ENCODE peak calls at places on chromosomes 4 and X, in four cellular contexts. H is astrocyte, O is fibroblast of mammary gland, J is heart left ventricle. C is an unnamed sample.

GRCh38 chrX:99603076-99603814 is 806.8 kb downstream of the PCDH19 start:
- DNase-seq in H (no peak), O (no peak), J (no peak), C (no peak)

GRCh38 chr4:112910109-112910736 is 139.2 kb upstream of the ANK2 start:
- DNase-seq in H (peak), O (peak), J (no peak), C (peak)

GRCh38 chr4:138975225-138975624 is 40.4 kb upstream of the NOCT start:
- DNase-seq in H (no peak), O (no peak), J (no peak), C (no peak)

GRCh38 chr4:11722218-11722617 is 293.5 kb upstream of the HS3ST1 start:
- DNase-seq in H (no peak), O (no peak), J (no peak), C (no peak)

GRCh38 chrX:44474410-44474809 is 68.2 kb downstream of the FUNDC1 start:
- DNase-seq in H (peak), O (peak), J (no peak), C (peak)

GRCh38 chrX:150324919-150325318 is 38.2 kb upstream of the MAMLD1 start:
- DNase-seq in H (no peak), O (no peak), J (no peak), C (no peak)

GRCh38 chr4:155854597-155855226 is 11.4 kb downstream of the ASIC5 start:
- DNase-seq in H (peak), O (peak), J (no peak), C (peak)

GRCh38 chr4:151415978-151416377 is 7.0 kb downstream of the FHIP1A start:
- DNase-seq in H (peak), O (peak), J (no peak), C (peak)

GRCh38 chr4:180947421-180947820 is 1295.8 kb upstream of the TENM3 start:
- DNase-seq in H (peak), O (peak), J (no peak), C (no peak)

GRCh38 chrX:66760648-66761047 is 121.8 kb upstream of the EDA2R start:
- DNase-seq in H (no peak), O (peak), J (no peak), C (peak)

GRCh38 chr4:54017974-54018373 is 46.4 kb downstream of the CHIC2 start:
- DNase-seq in H (no peak), O (no peak), J (no peak), C (no peak)

GRCh38 chr4:139658185-139658584 is 7.4 kb upstream of the MGST2 start:
- DNase-seq in H (no peak), O (no peak), J (no peak), C (no peak)

GRCh38 chr4:112170451-112170993 is 25.3 kb downstream of the FAM241A start:
- DNase-seq in H (peak), O (peak), J (no peak), C (peak)

GRCh38 chrX:107507093-107507743 is 57.8 kb downstream of the FRMPD3 start:
- DNase-seq in H (no peak), O (no peak), J (no peak), C (no peak)
- H3K4me3 ChIP-seq in H (no peak), O (no peak), J (no peak), C (no peak)

GRCh38 chr4:153426207-153426886 is 39.8 kb upstream of the TMEM131L start:
- DNase-seq in H (no peak), O (no peak), J (no peak), C (no peak)

GRCh38 chr4:153427363-153428071 is 38.6 kb upstream of the TMEM131L start:
- DNase-seq in H (peak), O (peak), J (no peak), C (no peak)

GRCh38 chr4:153432971-153433752 is 33.0 kb upstream of the TMEM131L start:
- DNase-seq in H (peak), O (peak), J (peak), C (peak)

GRCh38 chr4:153433753-153434105 is 32.4 kb upstream of the TMEM131L start:
- DNase-seq in H (no peak), O (no peak), J (no peak), C (no peak)

GRCh38 chr4:153428816-153429592 is 37.2 kb upstream of the TMEM131L start:
- DNase-seq in H (no peak), O (no peak), J (no peak), C (peak)
- H3K4me3 ChIP-seq in H (no peak), O (no peak), J (no peak), C (no peak)

DNA sequence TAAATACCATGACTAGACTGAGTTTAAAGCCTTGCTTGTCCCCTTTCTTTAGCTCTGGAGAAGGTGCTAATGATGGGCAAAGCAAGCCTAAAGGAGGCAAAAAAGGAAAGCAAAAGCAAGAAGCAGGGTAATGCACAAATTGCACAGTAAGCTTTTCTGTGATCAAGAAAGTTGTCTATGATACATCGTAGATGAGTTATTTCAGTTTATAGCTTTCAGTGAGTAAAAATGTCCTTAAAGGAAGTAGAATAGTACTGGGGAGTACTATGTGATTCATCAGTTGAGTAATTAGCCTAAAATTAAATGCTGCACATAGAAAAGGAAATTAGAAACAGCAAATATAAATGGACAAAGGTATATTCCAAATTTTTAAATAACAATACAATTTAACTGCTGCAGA is 50.2 kb upstream of the PDE5A start:
- DNase-seq in H (peak), O (peak), J (no peak), C (no peak)
- H3K4me3 ChIP-seq in H (no peak), O (no peak), J (no peak), C (no peak)

GRCh38 chrX:109774136-109774535 is 41.1 kb upstream of the ACSL4 start:
- DNase-seq in H (no peak), O (peak), J (no peak), C (no peak)
- H3K4me3 ChIP-seq in H (no peak), O (no peak), J (no peak), C (no peak)

DNA sequence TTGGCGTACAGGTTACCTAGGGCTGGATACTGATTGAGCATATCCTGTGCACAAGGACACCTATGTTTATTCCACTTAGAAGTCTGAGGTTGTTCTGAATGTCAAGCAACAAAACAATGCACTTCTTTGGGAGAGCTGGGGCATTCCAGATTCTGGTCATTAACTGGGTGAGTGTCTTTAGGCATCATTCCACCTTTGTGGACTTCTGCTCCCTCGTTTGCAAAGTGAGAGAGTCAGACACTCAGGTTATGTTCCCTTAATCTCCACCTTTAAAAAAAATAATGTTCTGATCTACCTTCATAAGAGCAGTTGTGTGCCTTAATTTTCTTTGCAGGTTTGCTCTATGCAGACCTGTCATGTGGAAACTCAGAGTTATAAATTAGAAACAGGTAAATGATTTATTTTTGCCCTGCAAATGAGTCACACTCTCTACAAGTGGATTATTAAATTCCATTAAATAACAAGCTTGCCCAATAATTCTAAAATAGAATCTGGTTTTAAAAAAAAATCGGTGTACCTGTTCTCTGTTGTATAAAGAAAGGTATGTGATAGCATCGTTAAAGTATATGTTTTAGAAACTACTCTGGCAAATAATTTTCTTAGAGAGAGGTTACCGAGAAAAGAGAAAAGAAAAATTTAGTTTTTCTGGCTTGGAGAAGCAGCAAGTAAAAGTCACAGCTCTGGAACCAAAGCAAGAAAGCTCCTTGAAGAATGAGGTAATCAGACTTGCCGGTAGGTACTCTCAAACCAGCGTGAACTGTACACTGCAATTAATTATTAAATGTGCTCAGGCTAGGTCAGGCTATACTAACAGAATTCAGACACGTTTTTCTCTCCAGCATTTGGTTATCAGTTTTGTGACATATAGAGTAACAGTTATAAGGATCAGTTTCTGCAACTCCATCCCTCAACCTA is 93.2 kb downstream of the SORBS2 start:
- DNase-seq in H (no peak), O (no peak), J (no peak), C (no peak)
- H3K4me3 ChIP-seq in H (no peak), O (no peak), J (no peak), C (no peak)

DNA sequence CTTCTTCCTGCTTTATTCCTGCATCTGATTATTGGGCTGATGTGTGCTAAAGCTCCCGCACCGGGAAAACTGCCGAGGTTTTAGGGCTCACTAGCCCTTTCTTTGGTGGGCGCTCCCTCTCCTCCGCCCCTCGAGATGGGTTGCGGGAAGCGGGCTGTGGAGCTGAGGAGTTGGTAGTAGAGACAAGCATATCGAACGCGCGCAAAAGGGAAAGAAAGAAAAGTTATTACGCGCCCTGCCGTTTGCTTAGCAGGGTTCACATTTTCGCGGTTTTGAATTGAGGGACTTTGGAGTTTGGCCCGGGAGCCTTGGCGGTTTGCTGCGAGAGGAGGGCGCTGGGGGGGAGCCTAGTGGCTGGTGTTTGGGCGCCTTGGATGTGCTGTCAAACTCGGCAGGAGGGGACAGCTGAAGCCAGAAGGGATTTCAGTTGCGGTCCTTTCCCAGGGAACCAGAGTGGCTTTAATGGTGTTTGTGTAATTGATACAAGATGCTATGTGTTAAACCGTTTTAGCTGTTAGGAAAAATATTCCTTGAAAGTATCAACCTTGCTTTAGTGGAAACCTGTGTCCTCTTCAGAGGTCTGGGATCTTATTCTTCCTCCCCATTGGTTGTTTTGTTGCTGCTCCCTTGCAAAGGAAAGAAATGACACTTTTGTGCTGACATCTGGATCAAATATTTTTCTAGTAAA is 1.1 kb downstream of the GAB1 start:
- DNase-seq in H (peak), O (peak), J (peak), C (peak)
- H3K4me3 ChIP-seq in H (peak), O (peak), J (peak), C (peak)

GRCh38 chrX:47573334-47574095 is 8.7 kb upstream of the TIMP1 start:
- DNase-seq in H (peak), O (peak), J (peak), C (peak)
- H3K4me3 ChIP-seq in H (no peak), O (no peak), J (peak), C (peak)

DNA sequence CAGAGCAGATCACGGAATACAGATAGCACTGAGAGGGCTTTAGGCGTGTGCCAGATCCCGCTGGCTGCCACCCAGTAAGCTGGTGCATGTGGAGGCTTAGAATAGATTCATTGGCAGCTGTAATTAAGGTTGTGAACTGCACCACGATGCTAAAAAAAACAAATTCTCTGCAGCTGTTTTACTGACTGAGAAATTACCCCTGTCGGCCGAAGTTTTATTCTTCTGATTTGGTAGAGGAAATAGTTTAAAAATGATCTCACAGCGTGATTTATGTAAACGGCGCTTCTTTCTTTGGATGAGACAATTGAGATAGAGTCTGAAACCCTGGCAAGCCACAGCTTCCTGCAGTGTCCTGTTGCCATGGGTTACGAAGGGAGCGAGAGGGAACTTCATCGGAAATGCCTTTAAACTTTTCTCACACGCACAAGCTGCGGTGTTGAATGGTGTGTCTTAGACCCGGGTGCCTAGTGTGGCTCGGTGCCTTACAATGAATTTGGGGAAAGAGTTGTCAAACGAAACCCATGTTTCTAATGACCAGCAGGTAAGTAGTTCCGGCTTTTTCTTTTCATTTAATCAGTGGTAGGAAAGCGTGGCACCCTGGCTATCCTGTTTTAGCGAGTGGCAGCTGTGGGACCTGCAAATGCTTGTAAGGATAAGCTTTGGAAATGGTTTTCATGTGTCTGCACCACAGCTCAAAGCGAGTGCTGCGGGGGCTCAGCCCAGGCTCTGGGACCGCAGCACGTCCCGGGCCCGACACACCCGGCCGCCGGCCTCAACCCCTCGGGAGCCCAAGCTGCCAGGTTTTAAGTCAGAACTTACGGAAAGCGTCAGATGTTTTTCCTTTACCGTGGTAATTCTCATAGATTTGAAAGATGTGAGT is 71.7 kb upstream of the HGFAC start:
- DNase-seq in H (peak), O (peak), J (peak), C (peak)
- H3K4me3 ChIP-seq in H (peak), O (peak), J (peak), C (peak)

GRCh38 chrX:73215263-73215662 is 612 bp upstream of the NAP1L2 start:
- DNase-seq in H (no peak), O (no peak), J (no peak), C (no peak)
- H3K4me3 ChIP-seq in H (no peak), O (no peak), J (peak), C (no peak)